ENCODE peak calls at places on chromosomes 12 and 14, in ten cellular contexts. One of them, this sample, is unnamed.

GRCh38 chr14:67837011-67837624 is 17.5 kb downstream of the RAD51B start:
- DNase-seq in SHP77 treated with DMSO at 0.1 percent for 48 hours: peak
- DNase-seq in stimulated activated CD8-positive, alpha-beta memory T cell treated with anti-CD3 and anti-CD28 coated beads, Interleukin-7, amount 100 ng/mL, for 4 hours: peak
- DNase-seq in foreskin fibroblast: peak
- DNase-seq in left lobe of liver: no peak
- DNase-seq in amniotic stem cell: peak
- DNase-seq in neuronal stem cell: no peak
- DNase-seq in stimulated activated CD4-positive, alpha-beta T cell treated with anti-CD3 and anti-CD28 coated beads, Interleukin-1b, Interleukin-23, amount 100 ng/mL, for 24 hours: no peak
- DNase-seq in thyroid gland: peak
- DNase-seq in H9: no peak
- DNase-seq in this sample: no peak

GRCh38 chr12:98758331-98758730 is 113.2 kb downstream of the APAF1 start:
- DNase-seq in SHP77 treated with DMSO at 0.1 percent for 48 hours: no peak
- DNase-seq in stimulated activated CD8-positive, alpha-beta memory T cell treated with anti-CD3 and anti-CD28 coated beads, Interleukin-7, amount 100 ng/mL, for 4 hours: no peak
- DNase-seq in foreskin fibroblast: no peak
- DNase-seq in left lobe of liver: no peak
- DNase-seq in amniotic stem cell: no peak
- DNase-seq in neuronal stem cell: no peak
- DNase-seq in stimulated activated CD4-positive, alpha-beta T cell treated with anti-CD3 and anti-CD28 coated beads, Interleukin-1b, Interleukin-23, amount 100 ng/mL, for 24 hours: no peak
- DNase-seq in thyroid gland: no peak
- DNase-seq in H9: peak
- DNase-seq in this sample: no peak

GRCh38 chr12:49880756-49881390 is 22.8 kb downstream of the FAIM2 start:
- DNase-seq in SHP77 treated with DMSO at 0.1 percent for 48 hours: no peak
- DNase-seq in stimulated activated CD8-positive, alpha-beta memory T cell treated with anti-CD3 and anti-CD28 coated beads, Interleukin-7, amount 100 ng/mL, for 4 hours: no peak
- DNase-seq in foreskin fibroblast: no peak
- DNase-seq in left lobe of liver: no peak
- DNase-seq in amniotic stem cell: no peak
- DNase-seq in neuronal stem cell: no peak
- DNase-seq in stimulated activated CD4-positive, alpha-beta T cell treated with anti-CD3 and anti-CD28 coated beads, Interleukin-1b, Interleukin-23, amount 100 ng/mL, for 24 hours: no peak
- DNase-seq in thyroid gland: no peak
- DNase-seq in H9: no peak
- DNase-seq in this sample: no peak

GRCh38 chr12:79691299-79692248 is 810 bp upstream of the PAWR start:
- DNase-seq in SHP77 treated with DMSO at 0.1 percent for 48 hours: no peak
- DNase-seq in stimulated activated CD8-positive, alpha-beta memory T cell treated with anti-CD3 and anti-CD28 coated beads, Interleukin-7, amount 100 ng/mL, for 4 hours: no peak
- DNase-seq in foreskin fibroblast: peak
- DNase-seq in left lobe of liver: no peak
- DNase-seq in amniotic stem cell: peak
- DNase-seq in neuronal stem cell: no peak
- DNase-seq in stimulated activated CD4-positive, alpha-beta T cell treated with anti-CD3 and anti-CD28 coated beads, Interleukin-1b, Interleukin-23, amount 100 ng/mL, for 24 hours: no peak
- DNase-seq in thyroid gland: peak
- DNase-seq in H9: no peak
- DNase-seq in this sample: peak

GRCh38 chr14:24013654-24014514 is 25.2 kb downstream of the DHRS4L2 start:
- DNase-seq in SHP77 treated with DMSO at 0.1 percent for 48 hours: peak
- DNase-seq in stimulated activated CD8-positive, alpha-beta memory T cell treated with anti-CD3 and anti-CD28 coated beads, Interleukin-7, amount 100 ng/mL, for 4 hours: no peak
- DNase-seq in foreskin fibroblast: peak
- DNase-seq in left lobe of liver: no peak
- DNase-seq in amniotic stem cell: peak
- DNase-seq in neuronal stem cell: peak
- DNase-seq in stimulated activated CD4-positive, alpha-beta T cell treated with anti-CD3 and anti-CD28 coated beads, Interleukin-1b, Interleukin-23, amount 100 ng/mL, for 24 hours: no peak
- DNase-seq in thyroid gland: peak
- DNase-seq in H9: peak
- DNase-seq in this sample: peak

GRCh38 chr14:52602131-52602530 is 49.5 kb downstream of the GPR137C start:
- DNase-seq in SHP77 treated with DMSO at 0.1 percent for 48 hours: no peak
- DNase-seq in stimulated activated CD8-positive, alpha-beta memory T cell treated with anti-CD3 and anti-CD28 coated beads, Interleukin-7, amount 100 ng/mL, for 4 hours: no peak
- DNase-seq in foreskin fibroblast: no peak
- DNase-seq in left lobe of liver: no peak
- DNase-seq in amniotic stem cell: no peak
- DNase-seq in neuronal stem cell: no peak
- DNase-seq in stimulated activated CD4-positive, alpha-beta T cell treated with anti-CD3 and anti-CD28 coated beads, Interleukin-1b, Interleukin-23, amount 100 ng/mL, for 24 hours: no peak
- DNase-seq in thyroid gland: no peak
- DNase-seq in H9: no peak
- DNase-seq in this sample: no peak

GRCh38 chr12:15627995-15628945 is 160.9 kb downstream of the EPS8 start:
- DNase-seq in SHP77 treated with DMSO at 0.1 percent for 48 hours: no peak
- DNase-seq in stimulated activated CD8-positive, alpha-beta memory T cell treated with anti-CD3 and anti-CD28 coated beads, Interleukin-7, amount 100 ng/mL, for 4 hours: no peak
- DNase-seq in foreskin fibroblast: no peak
- DNase-seq in left lobe of liver: no peak
- DNase-seq in amniotic stem cell: no peak
- DNase-seq in neuronal stem cell: no peak
- DNase-seq in stimulated activated CD4-positive, alpha-beta T cell treated with anti-CD3 and anti-CD28 coated beads, Interleukin-1b, Interleukin-23, amount 100 ng/mL, for 24 hours: no peak
- DNase-seq in thyroid gland: peak
- DNase-seq in H9: no peak
- DNase-seq in this sample: no peak

GRCh38 chr14:84323963-84324362 is 1206.0 kb upstream of the FLRT2 start:
- DNase-seq in SHP77 treated with DMSO at 0.1 percent for 48 hours: no peak
- DNase-seq in stimulated activated CD8-positive, alpha-beta memory T cell treated with anti-CD3 and anti-CD28 coated beads, Interleukin-7, amount 100 ng/mL, for 4 hours: no peak
- DNase-seq in foreskin fibroblast: no peak
- DNase-seq in left lobe of liver: no peak
- DNase-seq in amniotic stem cell: no peak
- DNase-seq in neuronal stem cell: no peak
- DNase-seq in stimulated activated CD4-positive, alpha-beta T cell treated with anti-CD3 and anti-CD28 coated beads, Interleukin-1b, Interleukin-23, amount 100 ng/mL, for 24 hours: no peak
- DNase-seq in thyroid gland: no peak
- DNase-seq in H9: no peak
- DNase-seq in this sample: no peak

GRCh38 chr12:115541891-115542361 is 735.6 kb downstream of the MED13L start:
- DNase-seq in SHP77 treated with DMSO at 0.1 percent for 48 hours: no peak
- DNase-seq in stimulated activated CD8-positive, alpha-beta memory T cell treated with anti-CD3 and anti-CD28 coated beads, Interleukin-7, amount 100 ng/mL, for 4 hours: no peak
- DNase-seq in foreskin fibroblast: no peak
- DNase-seq in left lobe of liver: no peak
- DNase-seq in amniotic stem cell: no peak
- DNase-seq in neuronal stem cell: no peak
- DNase-seq in stimulated activated CD4-positive, alpha-beta T cell treated with anti-CD3 and anti-CD28 coated beads, Interleukin-1b, Interleukin-23, amount 100 ng/mL, for 24 hours: no peak
- DNase-seq in thyroid gland: no peak
- DNase-seq in H9: no peak
- DNase-seq in this sample: no peak

GRCh38 chr14:79581912-79582576 is 629.3 kb downstream of the DIO2 start:
- DNase-seq in SHP77 treated with DMSO at 0.1 percent for 48 hours: no peak
- DNase-seq in stimulated activated CD8-positive, alpha-beta memory T cell treated with anti-CD3 and anti-CD28 coated beads, Interleukin-7, amount 100 ng/mL, for 4 hours: no peak
- DNase-seq in foreskin fibroblast: no peak
- DNase-seq in left lobe of liver: no peak
- DNase-seq in amniotic stem cell: no peak
- DNase-seq in neuronal stem cell: no peak
- DNase-seq in stimulated activated CD4-positive, alpha-beta T cell treated with anti-CD3 and anti-CD28 coated beads, Interleukin-1b, Interleukin-23, amount 100 ng/mL, for 24 hours: no peak
- DNase-seq in thyroid gland: no peak
- DNase-seq in H9: no peak
- DNase-seq in this sample: no peak

This sample was measured in NCI-H748 treated with DMSO at 0.1 percent for 48 hours.